ENCODE peak calls at places on chromosomes 3 and 15, in seven cellular contexts. One of them, this sample, is unnamed.

GRCh38 chr3:13524979-13525669 is 23.8 kb upstream of the FBLN2 start:
- DNase-seq in body of pancreas: no peak
- DNase-seq in IMR-90: peak; percentile 38
- DNase-seq in sigmoid colon: no peak
- DNase-seq in tibial nerve: no peak
- DNase-seq in prostate gland: no peak
- DNase-seq in transverse colon: no peak
- DNase-seq in this sample: no peak

GRCh38 chr3:197154-197855 is 742 bp downstream of the CHL1 start:
- DNase-seq in body of pancreas: no peak
- DNase-seq in IMR-90: no peak
- DNase-seq in sigmoid colon: peak; percentile 66
- DNase-seq in tibial nerve: no peak
- DNase-seq in prostate gland: no peak
- DNase-seq in transverse colon: no peak
- DNase-seq in this sample: no peak

GRCh38 chr15:43376017-43376705 is 5.3 kb downstream of the TUBGCP4 start:
- DNase-seq in body of pancreas: peak; percentile 25
- DNase-seq in IMR-90: peak; percentile 39
- DNase-seq in sigmoid colon: no peak
- DNase-seq in tibial nerve: no peak
- DNase-seq in prostate gland: no peak
- DNase-seq in transverse colon: peak; percentile 17
- DNase-seq in this sample: no peak

GRCh38 chr3:184259878-184260570 is 1.3 kb downstream of the CAMK2N2 start:
- DNase-seq in body of pancreas: peak; percentile 56
- DNase-seq in IMR-90: peak; percentile 17
- DNase-seq in sigmoid colon: no peak
- DNase-seq in tibial nerve: no peak
- DNase-seq in prostate gland: no peak
- DNase-seq in transverse colon: peak; percentile 19
- DNase-seq in this sample: no peak

GRCh38 chr3:44892689-44893088 is 18.3 kb downstream of the TGM4 start:
- DNase-seq in body of pancreas: no peak
- DNase-seq in IMR-90: peak; percentile 72
- DNase-seq in sigmoid colon: no peak
- DNase-seq in tibial nerve: no peak
- DNase-seq in prostate gland: no peak
- DNase-seq in transverse colon: no peak
- DNase-seq in this sample: no peak

GRCh38 chr3:72888546-72889309 is 882 bp downstream of the GXYLT2 start:
- DNase-seq in body of pancreas: no peak
- DNase-seq in IMR-90: peak; percentile 42
- DNase-seq in sigmoid colon: no peak
- DNase-seq in tibial nerve: no peak
- DNase-seq in prostate gland: peak; percentile 12
- DNase-seq in transverse colon: peak; percentile 39
- DNase-seq in this sample: no peak

GRCh38 chr3:108153451-108153981 is 62.7 kb upstream of the CD47 start:
- DNase-seq in body of pancreas: peak; percentile 58
- DNase-seq in IMR-90: peak; percentile 75
- DNase-seq in sigmoid colon: no peak
- DNase-seq in tibial nerve: no peak
- DNase-seq in prostate gland: peak; percentile 11
- DNase-seq in transverse colon: peak; percentile 66
- DNase-seq in this sample: no peak

GRCh38 chr3:48896991-48897390 is 1.7 kb downstream of the SLC25A20 start:
- DNase-seq in body of pancreas: no peak
- DNase-seq in IMR-90: no peak
- DNase-seq in sigmoid colon: no peak
- DNase-seq in tibial nerve: no peak
- DNase-seq in prostate gland: no peak
- DNase-seq in transverse colon: no peak
- DNase-seq in this sample: no peak

GRCh38 chr3:14641346-14641745 is 10.2 kb upstream of the CCDC174 start:
- DNase-seq in body of pancreas: no peak
- DNase-seq in IMR-90: no peak
- DNase-seq in sigmoid colon: no peak
- DNase-seq in tibial nerve: no peak
- DNase-seq in prostate gland: no peak
- DNase-seq in transverse colon: no peak
- DNase-seq in this sample: no peak

GRCh38 chr3:196336319-196337145 is 1.7 kb downstream of the TM4SF19 start:
- DNase-seq in body of pancreas: peak; percentile 84
- DNase-seq in IMR-90: no peak
- DNase-seq in sigmoid colon: no peak
- DNase-seq in tibial nerve: no peak
- DNase-seq in prostate gland: no peak
- DNase-seq in transverse colon: no peak
- DNase-seq in this sample: no peak

GRCh38 chr15:75738647-75739325 is 26.1 kb upstream of the CSPG4 start:
- DNase-seq in body of pancreas: peak; percentile 96
- DNase-seq in IMR-90: peak; percentile 87
- DNase-seq in sigmoid colon: peak; percentile 98
- DNase-seq in tibial nerve: peak; percentile 95
- DNase-seq in prostate gland: peak; percentile 94
- DNase-seq in transverse colon: peak; percentile 97
- DNase-seq in this sample: peak; percentile 97

GRCh38 chr3:116007000-116007399 is 383.7 kb downstream of the GAP43 start:
- DNase-seq in body of pancreas: no peak
- DNase-seq in IMR-90: no peak
- DNase-seq in sigmoid colon: no peak
- DNase-seq in tibial nerve: no peak
- DNase-seq in prostate gland: no peak
- DNase-seq in transverse colon: no peak
- DNase-seq in this sample: no peak

DNA sequence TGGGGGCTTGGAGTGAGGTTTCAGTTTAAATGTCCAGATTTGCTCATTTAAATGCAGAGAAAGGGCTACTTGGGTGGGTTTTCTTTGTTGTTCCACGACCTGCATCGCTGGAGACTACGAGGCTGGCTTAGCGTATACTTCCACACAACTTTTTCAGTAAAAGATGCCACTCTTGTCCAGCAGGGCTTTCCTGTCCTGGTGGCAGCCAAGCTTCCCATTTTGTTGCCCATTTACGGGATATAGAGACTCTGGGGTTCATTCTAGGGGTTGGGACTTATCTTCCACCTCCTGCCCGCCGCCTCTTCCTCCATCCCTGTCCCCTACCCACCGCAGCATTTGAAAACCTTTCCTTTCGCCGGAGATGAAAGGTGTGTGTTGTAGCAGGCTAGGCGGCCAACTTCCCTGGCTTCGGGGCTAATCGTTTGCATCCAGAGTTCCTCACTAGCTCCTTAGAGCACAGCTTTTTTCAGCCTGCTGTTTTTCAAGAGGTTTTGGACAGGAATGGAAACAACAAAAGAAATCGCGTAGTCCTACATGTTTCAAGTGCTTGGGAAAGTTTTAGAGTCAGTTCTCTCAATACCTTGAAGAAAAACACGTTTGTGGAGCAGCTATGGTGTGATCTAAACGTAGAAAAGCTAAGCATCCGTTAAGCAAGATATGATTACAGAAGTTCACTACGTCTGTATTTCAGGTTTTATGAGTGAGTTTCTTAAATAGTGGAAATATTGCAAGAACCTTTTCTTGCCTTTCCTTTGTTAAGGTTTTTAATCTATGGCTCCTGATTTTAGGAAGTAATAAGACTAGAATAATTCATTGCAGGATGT is 843 bp downstream of the CHRNA5 start:
- DNase-seq in body of pancreas: peak; percentile 16
- DNase-seq in IMR-90: peak; percentile 3
- DNase-seq in sigmoid colon: no peak
- DNase-seq in tibial nerve: peak; percentile 5
- DNase-seq in prostate gland: peak; percentile 29
- DNase-seq in transverse colon: peak; percentile 13
- DNase-seq in this sample: no peak
- TF ChIP-seq CTCF in body of pancreas: peak; percentile 28
- TF ChIP-seq CTCF in IMR-90: no peak
- TF ChIP-seq CTCF in sigmoid colon: no peak
- TF ChIP-seq CTCF in tibial nerve: no peak
- TF ChIP-seq CTCF in prostate gland: no peak
- TF ChIP-seq CTCF in transverse colon: peak; percentile 32
- TF ChIP-seq CTCF in this sample: no peak

DNA sequence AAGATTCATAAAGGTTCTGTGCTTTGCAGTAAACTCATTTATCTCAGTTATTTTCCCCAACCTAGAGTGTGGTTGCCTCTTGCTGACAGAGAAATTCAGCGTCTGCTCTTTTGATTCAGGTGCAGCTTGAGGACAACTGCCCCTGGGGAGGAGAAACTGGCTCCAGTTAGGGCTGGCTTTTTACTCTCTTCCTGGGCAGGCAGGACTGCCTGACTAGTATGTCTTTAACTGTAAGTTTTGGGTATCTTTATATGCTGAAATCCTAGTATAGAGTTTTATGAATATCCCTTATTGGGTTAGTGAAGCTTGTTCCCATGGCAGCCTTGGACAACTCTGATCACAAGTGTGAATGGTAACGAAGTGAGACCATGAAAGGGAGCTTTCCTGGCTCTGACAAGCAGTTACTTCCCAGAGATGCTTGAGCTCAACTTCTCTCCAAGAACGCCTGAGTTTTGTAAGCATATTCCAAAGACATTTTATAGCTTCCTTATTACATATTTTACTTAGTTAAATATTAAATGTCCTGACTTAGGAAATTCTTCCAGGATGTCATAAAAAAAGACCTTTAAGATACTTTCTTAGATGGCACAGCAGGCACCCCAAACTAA is 27.1 kb downstream of the CCNB2 start:
- DNase-seq in body of pancreas: no peak
- DNase-seq in IMR-90: no peak
- DNase-seq in sigmoid colon: no peak
- DNase-seq in tibial nerve: no peak
- DNase-seq in prostate gland: peak; percentile 54
- DNase-seq in transverse colon: peak; percentile 28
- DNase-seq in this sample: no peak
- TF ChIP-seq POLR2A in body of pancreas: no peak
- TF ChIP-seq POLR2A in IMR-90: no peak
- TF ChIP-seq POLR2A in sigmoid colon: no peak
- TF ChIP-seq POLR2A in tibial nerve: no peak
- TF ChIP-seq POLR2A in prostate gland: no peak
- TF ChIP-seq POLR2A in transverse colon: no peak
- TF ChIP-seq POLR2A in this sample: no peak

GRCh38 chr3:172126741-172127140 is 87.4 kb downstream of the FNDC3B start:
- DNase-seq in body of pancreas: no peak
- DNase-seq in IMR-90: no peak
- DNase-seq in sigmoid colon: no peak
- DNase-seq in tibial nerve: no peak
- DNase-seq in prostate gland: no peak
- DNase-seq in transverse colon: no peak
- DNase-seq in this sample: no peak

GRCh38 chr3:172128852-172129251 is 89.5 kb downstream of the FNDC3B start:
- DNase-seq in body of pancreas: no peak
- DNase-seq in IMR-90: no peak
- DNase-seq in sigmoid colon: no peak
- DNase-seq in tibial nerve: no peak
- DNase-seq in prostate gland: no peak
- DNase-seq in transverse colon: no peak
- DNase-seq in this sample: no peak

GRCh38 chr3:172125963-172126403 is 86.6 kb downstream of the FNDC3B start:
- DNase-seq in body of pancreas: peak; percentile 73
- DNase-seq in IMR-90: peak; percentile 79
- DNase-seq in sigmoid colon: peak; percentile 93
- DNase-seq in tibial nerve: peak; percentile 48
- DNase-seq in prostate gland: peak; percentile 69
- DNase-seq in transverse colon: peak; percentile 68
- DNase-seq in this sample: no peak

GRCh38 chr3:172127929-172128580 is 88.7 kb downstream of the FNDC3B start:
- DNase-seq in body of pancreas: no peak
- DNase-seq in IMR-90: no peak
- DNase-seq in sigmoid colon: no peak
- DNase-seq in tibial nerve: no peak
- DNase-seq in prostate gland: no peak
- DNase-seq in transverse colon: no peak
- DNase-seq in this sample: no peak

GRCh38 chr3:172127141-172127540 is 87.8 kb downstream of the FNDC3B start:
- DNase-seq in body of pancreas: no peak
- DNase-seq in IMR-90: no peak
- DNase-seq in sigmoid colon: no peak
- DNase-seq in tibial nerve: no peak
- DNase-seq in prostate gland: no peak
- DNase-seq in transverse colon: no peak
- DNase-seq in this sample: no peak
- TF ChIP-seq CTCF in body of pancreas: no peak
- TF ChIP-seq CTCF in IMR-90: no peak
- TF ChIP-seq CTCF in sigmoid colon: no peak
- TF ChIP-seq CTCF in tibial nerve: no peak
- TF ChIP-seq CTCF in prostate gland: no peak
- TF ChIP-seq CTCF in transverse colon: no peak
- TF ChIP-seq CTCF in this sample: no peak

DNA sequence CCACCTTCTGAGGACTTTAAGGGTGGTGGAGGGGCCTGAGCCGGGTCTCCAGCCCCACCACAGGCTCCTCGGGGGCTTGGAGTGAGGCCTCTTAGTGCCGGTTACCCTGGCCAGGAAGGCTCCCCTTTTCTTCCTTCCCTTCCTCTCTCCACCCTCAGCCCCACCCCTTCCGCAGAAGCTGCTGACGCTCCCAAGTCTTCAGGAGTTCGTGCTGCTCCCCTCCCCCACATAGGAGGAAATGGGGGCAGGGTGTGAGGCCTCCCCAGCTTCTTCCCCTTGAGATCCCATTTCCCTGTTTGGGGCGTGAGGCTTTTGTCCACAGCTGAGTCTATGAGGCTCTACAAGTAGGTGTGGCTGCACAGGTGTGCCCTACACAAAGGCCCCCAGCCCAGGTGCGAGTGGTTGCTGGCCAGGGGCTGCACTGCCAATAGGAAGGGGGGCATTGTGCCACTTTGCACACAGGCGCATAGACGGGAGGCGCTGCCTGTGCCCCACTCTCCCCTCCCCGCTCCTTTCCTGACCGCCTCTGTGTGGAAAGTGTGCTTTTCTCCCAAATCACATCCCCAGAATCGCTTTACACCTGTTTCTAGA is 912 bp upstream of the CALML4 start:
- DNase-seq in body of pancreas: no peak
- DNase-seq in IMR-90: no peak
- DNase-seq in sigmoid colon: peak; percentile 85
- DNase-seq in tibial nerve: peak; percentile 53
- DNase-seq in prostate gland: no peak
- DNase-seq in transverse colon: peak; percentile 92
- DNase-seq in this sample: no peak
- TF ChIP-seq POLR2A in body of pancreas: no peak
- TF ChIP-seq POLR2A in IMR-90: no peak
- TF ChIP-seq POLR2A in sigmoid colon: no peak
- TF ChIP-seq POLR2A in tibial nerve: no peak
- TF ChIP-seq POLR2A in prostate gland: no peak
- TF ChIP-seq POLR2A in transverse colon: peak; percentile 9
- TF ChIP-seq POLR2A in this sample: no peak

DNA sequence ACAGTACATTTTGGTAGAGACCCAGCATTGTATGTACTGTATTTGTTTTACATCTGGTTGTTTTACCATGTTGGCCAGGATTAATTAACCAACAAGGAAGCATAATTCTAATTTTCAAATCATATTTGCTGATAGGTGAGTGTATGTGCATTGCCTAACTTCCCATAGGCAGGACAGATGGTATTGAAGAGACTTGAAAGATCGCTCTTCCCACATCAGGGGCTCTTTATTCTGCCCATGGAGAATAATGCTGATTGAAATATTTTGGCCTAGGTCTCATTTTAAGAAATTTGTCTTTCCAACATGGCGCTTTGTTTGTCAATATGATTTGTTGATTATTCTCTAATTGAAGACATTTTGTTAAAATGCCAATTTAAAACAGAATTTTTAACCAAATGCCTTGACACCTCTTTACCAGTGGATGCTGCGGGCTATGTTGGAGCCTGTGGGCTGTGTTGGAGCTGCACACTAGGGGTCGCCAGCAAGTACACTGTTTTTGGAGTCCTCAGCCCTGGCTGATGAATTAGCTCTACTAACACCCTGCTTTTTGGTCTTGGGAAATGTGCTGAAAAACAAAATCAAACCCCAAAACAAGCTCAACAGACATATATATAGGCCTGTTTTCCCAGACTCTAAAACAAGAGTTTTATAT is 5.3 kb downstream of the P2RY12 start:
- DNase-seq in body of pancreas: peak; percentile 11
- DNase-seq in IMR-90: no peak
- DNase-seq in sigmoid colon: no peak
- DNase-seq in tibial nerve: no peak
- DNase-seq in prostate gland: no peak
- DNase-seq in transverse colon: peak; percentile 11
- DNase-seq in this sample: no peak
- TF ChIP-seq CTCF in body of pancreas: peak; percentile 24
- TF ChIP-seq CTCF in IMR-90: peak; percentile 50
- TF ChIP-seq CTCF in sigmoid colon: peak; percentile 21
- TF ChIP-seq CTCF in tibial nerve: peak; percentile 39
- TF ChIP-seq CTCF in prostate gland: no peak
- TF ChIP-seq CTCF in transverse colon: no peak
- TF ChIP-seq CTCF in this sample: peak; percentile 13